ENCODE peak calls at places on chromosomes 2 and 18, in ten cellular contexts. B is lower leg skin; T is AG09309; F is fibroblast of mammary gland; E is astrocyte of the spinal cord; V is IMR-90; Y is BE2C; W is GM06990; S is CD8-positive, alpha-beta T cell; Z is uterus. I is an unnamed sample.

GRCh38 chr2:233117351-233117750 is 57.2 kb downstream of the INPP5D start:
- DNase-seq in Y (no peak), E (no peak), W (no peak), Z (no peak), B (peak), S (no peak), V (no peak), T (no peak), F (no peak), I (no peak)

GRCh38 chr2:171965238-171965637 is 34.5 kb upstream of the METAP1D start:
- DNase-seq in E (no peak), B (no peak), V (no peak), F (no peak), T (no peak), S (no peak), Z (no peak), W (no peak), Y (no peak), I (no peak)

GRCh38 chr2:167759531-167759930 is 487.9 kb downstream of the STK39 start:
- DNase-seq in T (no peak), F (no peak), Y (no peak), W (no peak), V (no peak), B (no peak), S (no peak), Z (no peak), E (no peak), I (no peak)

GRCh38 chr2:120819720-120820210 is 84.1 kb downstream of the GLI2 start:
- DNase-seq in F (no peak), T (no peak), Z (no peak), B (no peak), S (no peak), W (no peak), Y (no peak), V (no peak), E (no peak), I (no peak)

GRCh38 chr2:241217320-241218031 is 29.0 kb downstream of the ANO7 start:
- DNase-seq in Y (peak), T (peak), F (peak), E (peak), V (peak), S (no peak), Z (peak), W (peak), B (peak), I (peak)

GRCh38 chr2:238884122-238884811 is 36.4 kb downstream of the TWIST2 start:
- DNase-seq in V (no peak), S (no peak), E (no peak), Z (no peak), W (no peak), Y (no peak), B (peak), T (no peak), F (no peak), I (no peak)

GRCh38 chr2:43273477-43273876 is 47.1 kb upstream of the ZFP36L2 start:
- DNase-seq in F (peak), V (peak), Y (peak), T (no peak), Z (peak), W (no peak), B (no peak), S (no peak), E (peak), I (peak)

GRCh38 chr2:238459081-238459629 is 32.4 kb downstream of the ASB1 start:
- DNase-seq in Y (no peak), T (no peak), E (peak), S (no peak), B (no peak), F (peak), W (no peak), Z (peak), V (peak), I (no peak)

GRCh38 chr18:50507120-50507590 is 52.7 kb upstream of the MAPK4 start:
- DNase-seq in T (no peak), F (peak), V (no peak), B (no peak), Y (peak), S (no peak), E (no peak), W (no peak), Z (peak), I (no peak)

GRCh38 chr2:13662055-13662454 is 945.3 kb downstream of the TRIB2 start:
- DNase-seq in T (no peak), F (peak), Z (no peak), S (no peak), E (peak), V (peak), Y (no peak), W (no peak), B (no peak), I (no peak)

GRCh38 chr2:66462196-66462825 is 27.4 kb downstream of the MEIS1 start:
- DNase-seq in E (no peak), Y (no peak), B (no peak), S (no peak), V (no peak), F (no peak), W (no peak), T (no peak), Z (no peak), I (no peak)

GRCh38 chr18:59276047-59276446 is 2.8 kb upstream of the RAX start:
- DNase-seq in E (no peak), W (no peak), B (no peak), V (no peak), T (no peak), Z (no peak), S (no peak), F (no peak), Y (no peak), I (no peak)

GRCh38 chr18:44107187-44107586 is 573.5 kb upstream of the SETBP1 start:
- DNase-seq in B (no peak), F (peak), V (no peak), W (no peak), T (no peak), E (no peak), Y (no peak), S (no peak), Z (no peak), I (no peak)

GRCh38 chr2:176504431-176504830 is 235.2 kb downstream of the MTX2 start:
- DNase-seq in E (no peak), B (no peak), T (no peak), Z (peak), S (no peak), F (no peak), W (no peak), Y (peak), V (no peak), I (no peak)

GRCh38 chr2:107542314-107542740 is 284.4 kb upstream of the RGPD4 start:
- DNase-seq in Z (no peak), B (no peak), W (no peak), V (no peak), S (no peak), Y (no peak), T (no peak), F (peak), E (peak), I (no peak)

GRCh38 chr2:188078544-188078943 is 213.1 kb upstream of the GULP1 start:
- DNase-seq in E (no peak), S (no peak), T (no peak), Z (no peak), W (peak), Y (no peak), B (no peak), F (no peak), V (no peak), I (no peak)

GRCh38 chr18:66792466-66792865 is 188.6 kb upstream of the CDH19 start:
- DNase-seq in W (no peak), S (no peak), V (no peak), B (no peak), F (no peak), E (no peak), T (no peak), Y (no peak), Z (no peak), I (no peak)

GRCh38 chr2:38740851-38741541 is 10.2 kb downstream of the SRSF7 start:
- DNase-seq in E (peak), F (peak), W (no peak), Y (no peak), V (peak), T (no peak), Z (no peak), B (peak), S (no peak), I (peak)

GRCh38 chr2:173991857-173992588 is 26.9 kb upstream of the SP3 start:
- DNase-seq in Z (peak), W (no peak), V (peak), B (peak), Y (peak), F (peak), T (no peak), S (no peak), E (peak), I (peak)

GRCh38 chr2:214471990-214472389 is 61.1 kb downstream of the VWC2L start:
- DNase-seq in F (no peak), V (peak), T (no peak), W (no peak), E (peak), S (no peak), Z (no peak), Y (no peak), B (no peak), I (no peak)

GRCh38 chr2:23324281-23324680 is 60.7 kb upstream of the KLHL29 start:
- DNase-seq in T (no peak), Z (no peak), E (no peak), W (no peak), F (no peak), Y (no peak), S (no peak), V (no peak), B (no peak), I (no peak)

GRCh38 chr2:218746470-218746795 is 35.5 kb upstream of the CYP27A1 start:
- DNase-seq in E (no peak), T (no peak), Y (no peak), S (no peak), V (no peak), B (no peak), Z (no peak), W (no peak), F (no peak), I (no peak)

GRCh38 chr18:2983296-2983695 is 29.6 kb downstream of the LPIN2 start:
- DNase-seq in V (no peak), E (no peak), Y (no peak), S (no peak), Z (no peak), T (no peak), B (no peak), F (no peak), W (no peak), I (no peak)

GRCh38 chr18:11899063-11899462 is 9.1 kb downstream of the MPPE1 start:
- DNase-seq in Y (no peak), V (no peak), E (no peak), F (no peak), Z (no peak), W (no peak), T (no peak), B (no peak), S (no peak), I (no peak)

GRCh38 chr2:143254108-143254507 is 124.9 kb downstream of the ARHGAP15 start:
- DNase-seq in E (no peak), W (no peak), V (no peak), Z (no peak), T (no peak), B (no peak), S (no peak), Y (no peak), F (no peak), I (no peak)

GRCh38 chr2:60958361-60958760 is 59.2 kb upstream of the PEX13 start:
- DNase-seq in T (peak), S (no peak), F (peak), B (no peak), E (peak), Y (no peak), W (no peak), Z (no peak), V (peak), I (peak)

GRCh38 chr2:134739261-134739878 is 20.6 kb upstream of the TMEM163 start:
- DNase-seq in B (no peak), W (no peak), V (no peak), T (no peak), E (no peak), F (no peak), S (no peak), Y (no peak), Z (no peak), I (no peak)

GRCh38 chr2:174124171-174124570 is 124.2 kb downstream of the OLA1 start:
- DNase-seq in T (no peak), B (no peak), W (no peak), V (peak), F (no peak), S (no peak), Z (no peak), Y (no peak), E (no peak), I (no peak)

GRCh38 chr2:6791682-6792081 is 74.0 kb downstream of the CMPK2 start:
- DNase-seq in S (no peak), V (no peak), W (no peak), T (no peak), E (no peak), F (no peak), Z (no peak), B (no peak), Y (peak), I (no peak)
- TF ChIP-seq CTCF in S (no peak), V (no peak), W (peak), T (no peak), E (no peak), F (no peak), Z (no peak), B (no peak), Y (peak), I (no peak)

DNA sequence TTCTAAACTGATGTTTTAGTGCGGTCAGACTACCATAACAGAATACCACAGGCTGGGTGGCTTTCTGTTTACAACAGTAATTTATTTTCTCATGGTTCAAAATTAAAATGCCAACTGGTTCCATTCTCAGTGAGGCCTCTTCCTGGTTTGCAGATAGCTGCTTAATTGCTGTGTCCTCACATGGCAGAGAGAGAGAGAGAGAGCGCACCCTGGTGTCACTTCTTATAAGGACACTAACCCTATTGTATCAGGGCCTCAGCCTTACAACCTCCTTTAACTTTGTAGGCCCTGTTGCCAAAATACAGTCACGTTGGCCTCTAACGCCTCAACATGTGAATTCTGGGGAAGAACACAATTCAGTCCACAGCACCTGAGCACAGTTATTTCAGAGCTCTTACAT is 37.5 kb upstream of the ZNF385B start:
- DNase-seq in F (peak), S (no peak), V (peak), Y (peak), W (no peak), T (no peak), B (no peak), E (peak), Z (no peak), I (peak)
- TF ChIP-seq CTCF in F (peak), S (no peak), V (peak), Y (peak), W (peak), T (peak), B (no peak), E (peak), Z (no peak), I (peak)

GRCh38 chr2:9232166-9232479 is 25.5 kb downstream of the ASAP2 start:
- DNase-seq in B (peak), Y (no peak), F (no peak), E (no peak), W (no peak), S (no peak), V (no peak), T (no peak), Z (no peak), I (no peak)

GRCh38 chr2:9230881-9231280 is 24.3 kb downstream of the ASAP2 start:
- DNase-seq in V (no peak), Y (no peak), Z (no peak), B (peak), S (no peak), E (no peak), F (no peak), W (no peak), T (no peak), I (no peak)

GRCh38 chr2:9230051-9230802 is 23.6 kb downstream of the ASAP2 start:
- DNase-seq in F (peak), W (no peak), B (peak), Y (peak), S (no peak), V (peak), E (no peak), Z (no peak), T (no peak), I (no peak)

GRCh38 chr2:9232886-9233285 is 26.3 kb downstream of the ASAP2 start:
- DNase-seq in V (peak), Z (no peak), F (no peak), B (peak), Y (no peak), S (no peak), W (no peak), T (no peak), E (peak), I (peak)

GRCh38 chr2:9231291-9232165 is 24.9 kb downstream of the ASAP2 start:
- DNase-seq in B (no peak), S (no peak), E (no peak), Z (no peak), W (no peak), T (no peak), V (no peak), Y (no peak), F (no peak), I (no peak)
- TF ChIP-seq CTCF in B (no peak), S (no peak), E (no peak), Z (no peak), W (no peak), T (no peak), V (no peak), Y (no peak), F (no peak), I (no peak)

GRCh38 chr2:130332271-130333073 is 10.2 kb upstream of the IMP4 start:
- DNase-seq in W (peak), T (no peak), V (peak), Y (peak), Z (peak), F (peak), B (peak), S (peak), E (peak), I (peak)
- TF ChIP-seq CTCF in W (peak), T (peak), V (peak), Y (peak), Z (peak), F (peak), B (no peak), S (peak), E (peak), I (peak)

DNA sequence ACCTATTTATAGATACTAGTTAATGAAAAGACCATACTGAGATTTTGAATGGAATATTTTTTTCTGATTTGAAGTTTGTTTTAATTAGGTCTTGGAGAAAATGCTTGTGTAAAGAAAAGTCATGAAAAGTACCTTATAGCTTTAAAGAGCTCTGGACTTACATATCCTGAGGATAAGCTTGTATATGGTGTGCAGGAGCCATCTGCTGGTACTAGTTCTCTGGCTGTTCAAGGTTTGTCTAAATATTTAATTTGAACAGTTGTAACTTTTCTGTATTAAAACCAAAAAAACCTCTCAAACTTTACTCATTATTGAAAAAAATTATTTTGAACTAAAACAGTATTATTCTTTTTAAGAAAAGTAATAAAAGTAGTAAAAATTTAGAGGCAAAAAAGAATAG is 50.2 kb downstream of the UBR3 start:
- DNase-seq in W (no peak), Y (no peak), E (peak), T (no peak), V (peak), S (no peak), F (peak), Z (no peak), B (no peak), I (no peak)
- TF ChIP-seq CTCF in W (peak), Y (peak), E (peak), T (peak), V (peak), S (peak), F (peak), Z (no peak), B (no peak), I (peak)

GRCh38 chr2:70190086-70190412 is 770 bp downstream of the C2orf42 start:
- DNase-seq in F (no peak), B (peak), S (peak), V (peak), Z (no peak), T (peak), Y (no peak), E (no peak), W (no peak), I (no peak)

GRCh38 chr2:70192516-70192915 is 1.7 kb upstream of the C2orf42 start:
- DNase-seq in F (no peak), W (no peak), T (no peak), S (no peak), Z (no peak), B (no peak), Y (no peak), E (no peak), V (no peak), I (no peak)

GRCh38 chr2:70188460-70188859 is 2.4 kb downstream of the C2orf42 start:
- DNase-seq in W (no peak), F (peak), E (no peak), S (no peak), T (no peak), Z (no peak), B (no peak), Y (no peak), V (no peak), I (no peak)

GRCh38 chr2:70191244-70191735 is 471 bp upstream of the C2orf42 start:
- DNase-seq in E (no peak), S (no peak), T (no peak), Y (no peak), W (no peak), B (no peak), F (no peak), Z (no peak), V (no peak), I (no peak)

DNA sequence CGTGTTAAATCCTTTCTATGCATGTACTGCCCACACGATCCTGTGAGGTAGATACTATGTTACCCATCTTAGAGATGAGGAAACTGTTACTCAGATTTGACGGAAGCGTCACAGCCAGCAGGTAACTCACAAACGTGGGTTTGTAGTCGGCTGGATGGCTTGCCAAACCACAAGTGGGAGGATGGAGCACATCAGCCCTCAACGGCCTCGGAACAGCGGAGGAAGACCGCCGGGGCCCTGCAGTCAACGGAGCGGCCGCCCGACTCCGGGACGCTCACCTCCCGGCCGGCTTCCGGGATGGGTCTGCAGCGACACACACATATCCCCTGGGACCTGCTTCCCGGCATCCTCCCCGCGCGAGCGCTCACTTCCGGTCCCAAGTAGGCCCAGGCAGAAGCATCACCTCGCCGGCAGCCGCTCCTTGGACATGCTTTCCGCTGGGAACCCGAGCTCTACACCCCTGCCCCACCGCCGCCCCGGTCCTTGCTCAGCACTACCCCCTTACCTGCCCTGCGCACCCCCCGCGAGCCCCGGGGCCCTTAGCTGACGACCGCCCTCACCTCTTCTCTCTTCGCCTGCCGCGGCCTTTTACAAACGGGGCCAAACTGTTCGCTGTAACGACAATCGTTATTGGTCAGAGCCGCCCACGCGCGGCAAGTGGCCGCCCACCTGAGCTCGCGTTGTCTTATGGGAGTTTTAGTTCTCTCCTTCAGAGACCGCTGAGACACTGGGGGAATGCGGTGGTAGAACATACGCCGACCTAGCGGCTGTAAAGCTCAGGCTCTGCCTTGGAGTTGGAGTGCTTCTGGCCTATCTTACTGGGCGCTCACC is at the start of gene C2orf42:
- DNase-seq in T (peak), V (peak), Z (peak), W (peak), E (peak), B (peak), F (peak), Y (peak), S (peak), I (peak)
- TF ChIP-seq CTCF in T (peak), V (peak), Z (no peak), W (peak), E (peak), B (no peak), F (peak), Y (no peak), S (no peak), I (no peak)

DNA sequence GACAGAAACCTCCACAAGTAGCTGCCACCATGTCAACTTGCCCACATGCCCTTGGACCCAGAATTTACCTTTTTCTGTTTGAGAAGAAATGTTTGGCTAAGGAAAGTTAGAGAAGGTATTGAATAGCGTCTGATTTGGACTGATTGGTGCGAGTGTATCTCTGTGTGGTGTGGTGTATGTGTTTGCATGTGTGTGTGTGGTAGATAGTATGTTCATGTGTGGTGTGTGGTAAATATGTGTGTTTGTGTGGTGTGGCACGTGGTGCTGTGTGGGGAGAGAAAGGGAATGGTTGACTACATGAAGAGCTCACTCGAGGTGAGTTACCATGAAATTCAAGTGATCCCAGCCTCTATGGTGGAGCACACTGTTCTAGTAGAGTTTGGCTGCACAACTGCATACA is 360.8 kb upstream of the SPHKAP start:
- DNase-seq in T (no peak), W (no peak), Z (no peak), Y (no peak), B (no peak), E (no peak), V (no peak), F (no peak), S (no peak), I (no peak)
- TF ChIP-seq CTCF in T (no peak), W (no peak), Z (no peak), Y (no peak), B (no peak), E (no peak), V (no peak), F (no peak), S (no peak), I (no peak)